ENCODE peak calls at places on chromosomes 3 and 15, in nine cellular contexts. One of them, this sample, is unnamed.
A peak's percentile ranks its signal among the peaks of the same experiment; 100 is the strongest.

GRCh38 chr3:9218514-9218846 is 31.0 kb downstream of the SRGAP3 start:
- DNase-seq in pulmonary artery endothelial cell: no peak
- DNase-seq in anterior cingulate cortex: no peak
- DNase-seq in mucosa of gallbladder: no peak
- DNase-seq in HTR-8/SVneo: no peak
- DNase-seq in AG09319: no peak
- DNase-seq in activated CD4-positive, alpha-beta T cell treated with anti-CD3 and anti-CD28 coated beads, Interleukin-2, amount 50 U/mL, for 4 hours: no peak
- DNase-seq in AG08395: no peak
- DNase-seq in OCI-LY7: no peak
- DNase-seq in this sample: no peak

GRCh38 chr15:71691322-71691699 is 119.0 kb upstream of the NR2E3 start:
- DNase-seq in OCI-LY7: no peak
- DNase-seq in HTR-8/SVneo: no peak
- DNase-seq in AG09319: no peak
- DNase-seq in activated CD4-positive, alpha-beta T cell treated with anti-CD3 and anti-CD28 coated beads, Interleukin-2, amount 50 U/mL, for 4 hours: no peak
- DNase-seq in anterior cingulate cortex: no peak
- DNase-seq in AG08395: no peak
- DNase-seq in mucosa of gallbladder: no peak
- DNase-seq in pulmonary artery endothelial cell: no peak
- DNase-seq in this sample: no peak

GRCh38 chr3:109265300-109265699 is 51.0 kb downstream of the DPPA2 start:
- DNase-seq in AG09319: no peak
- DNase-seq in activated CD4-positive, alpha-beta T cell treated with anti-CD3 and anti-CD28 coated beads, Interleukin-2, amount 50 U/mL, for 4 hours: no peak
- DNase-seq in AG08395: no peak
- DNase-seq in pulmonary artery endothelial cell: no peak
- DNase-seq in mucosa of gallbladder: no peak
- DNase-seq in anterior cingulate cortex: no peak
- DNase-seq in HTR-8/SVneo: no peak
- DNase-seq in OCI-LY7: no peak
- DNase-seq in this sample: peak; percentile 25

GRCh38 chr15:73560501-73561117 is 72.6 kb downstream of the NPTN start:
- DNase-seq in anterior cingulate cortex: no peak
- DNase-seq in AG09319: peak; percentile 32
- DNase-seq in activated CD4-positive, alpha-beta T cell treated with anti-CD3 and anti-CD28 coated beads, Interleukin-2, amount 50 U/mL, for 4 hours: no peak
- DNase-seq in mucosa of gallbladder: peak; percentile 27
- DNase-seq in AG08395: peak; percentile 26
- DNase-seq in OCI-LY7: peak; percentile 68
- DNase-seq in pulmonary artery endothelial cell: peak; percentile 47
- DNase-seq in HTR-8/SVneo: peak; percentile 15
- DNase-seq in this sample: peak; percentile 86

GRCh38 chr3:194608981-194609380 is 24.2 kb downstream of the TMEM44 start:
- DNase-seq in mucosa of gallbladder: no peak
- DNase-seq in OCI-LY7: no peak
- DNase-seq in pulmonary artery endothelial cell: no peak
- DNase-seq in AG09319: no peak
- DNase-seq in activated CD4-positive, alpha-beta T cell treated with anti-CD3 and anti-CD28 coated beads, Interleukin-2, amount 50 U/mL, for 4 hours: no peak
- DNase-seq in anterior cingulate cortex: no peak
- DNase-seq in HTR-8/SVneo: no peak
- DNase-seq in AG08395: no peak
- DNase-seq in this sample: no peak

GRCh38 chr3:136042608-136043221 is 77.2 kb downstream of the PPP2R3A start:
- DNase-seq in anterior cingulate cortex: no peak
- DNase-seq in pulmonary artery endothelial cell: peak; percentile 8
- DNase-seq in OCI-LY7: peak; percentile 52
- DNase-seq in HTR-8/SVneo: peak; percentile 49
- DNase-seq in AG09319: peak; percentile 24
- DNase-seq in activated CD4-positive, alpha-beta T cell treated with anti-CD3 and anti-CD28 coated beads, Interleukin-2, amount 50 U/mL, for 4 hours: no peak
- DNase-seq in AG08395: peak; percentile 62
- DNase-seq in mucosa of gallbladder: no peak
- DNase-seq in this sample: peak; percentile 68

GRCh38 chr3:147930417-147930816 is 521.3 kb downstream of the ZIC1 start:
- DNase-seq in AG09319: no peak
- DNase-seq in activated CD4-positive, alpha-beta T cell treated with anti-CD3 and anti-CD28 coated beads, Interleukin-2, amount 50 U/mL, for 4 hours: no peak
- DNase-seq in anterior cingulate cortex: no peak
- DNase-seq in OCI-LY7: no peak
- DNase-seq in AG08395: peak; percentile 31
- DNase-seq in pulmonary artery endothelial cell: peak; percentile 20
- DNase-seq in mucosa of gallbladder: no peak
- DNase-seq in HTR-8/SVneo: no peak
- DNase-seq in this sample: no peak

GRCh38 chr3:133535971-133536634 is 37.4 kb upstream of the CDV3 start:
- DNase-seq in anterior cingulate cortex: no peak
- DNase-seq in mucosa of gallbladder: no peak
- DNase-seq in OCI-LY7: no peak
- DNase-seq in HTR-8/SVneo: peak; percentile 49
- DNase-seq in AG09319: peak; percentile 77
- DNase-seq in activated CD4-positive, alpha-beta T cell treated with anti-CD3 and anti-CD28 coated beads, Interleukin-2, amount 50 U/mL, for 4 hours: no peak
- DNase-seq in pulmonary artery endothelial cell: peak; percentile 49
- DNase-seq in AG08395: peak; percentile 86
- DNase-seq in this sample: peak; percentile 74

GRCh38 chr3:149247025-149247710 is 25.5 kb upstream of the CP start:
- DNase-seq in AG09319: no peak
- DNase-seq in AG08395: peak; percentile 21
- DNase-seq in pulmonary artery endothelial cell: no peak
- DNase-seq in HTR-8/SVneo: no peak
- DNase-seq in mucosa of gallbladder: no peak
- DNase-seq in activated CD4-positive, alpha-beta T cell treated with anti-CD3 and anti-CD28 coated beads, Interleukin-2, amount 50 U/mL, for 4 hours: no peak
- DNase-seq in OCI-LY7: peak; percentile 11
- DNase-seq in anterior cingulate cortex: no peak
- DNase-seq in this sample: no peak

GRCh38 chr3:158801696-158802398 is at the start of gene MFSD1:
- DNase-seq in OCI-LY7: peak; percentile 91
- DNase-seq in AG09319: peak; percentile 76
- DNase-seq in activated CD4-positive, alpha-beta T cell treated with anti-CD3 and anti-CD28 coated beads, Interleukin-2, amount 50 U/mL, for 4 hours: peak; percentile 75
- DNase-seq in AG08395: peak; percentile 96
- DNase-seq in pulmonary artery endothelial cell: peak; percentile 51
- DNase-seq in anterior cingulate cortex: peak; percentile 86
- DNase-seq in mucosa of gallbladder: peak; percentile 96
- DNase-seq in HTR-8/SVneo: peak; percentile 86
- DNase-seq in this sample: peak; percentile 92

GRCh38 chr3:42735609-42736008 is 33.0 kb upstream of the HHATL start:
- DNase-seq in AG09319: no peak
- DNase-seq in HTR-8/SVneo: no peak
- DNase-seq in OCI-LY7: no peak
- DNase-seq in anterior cingulate cortex: no peak
- DNase-seq in activated CD4-positive, alpha-beta T cell treated with anti-CD3 and anti-CD28 coated beads, Interleukin-2, amount 50 U/mL, for 4 hours: no peak
- DNase-seq in mucosa of gallbladder: no peak
- DNase-seq in pulmonary artery endothelial cell: no peak
- DNase-seq in AG08395: no peak
- DNase-seq in this sample: no peak

GRCh38 chr3:151345854-151346253 is 16.5 kb upstream of the P2RY13 start:
- DNase-seq in HTR-8/SVneo: peak; percentile 9
- DNase-seq in pulmonary artery endothelial cell: no peak
- DNase-seq in AG09319: peak; percentile 20
- DNase-seq in OCI-LY7: no peak
- DNase-seq in mucosa of gallbladder: peak; percentile 12
- DNase-seq in activated CD4-positive, alpha-beta T cell treated with anti-CD3 and anti-CD28 coated beads, Interleukin-2, amount 50 U/mL, for 4 hours: no peak
- DNase-seq in anterior cingulate cortex: no peak
- DNase-seq in AG08395: peak; percentile 54
- DNase-seq in this sample: no peak

GRCh38 chr3:187919535-187919934 is 174.3 kb upstream of the BCL6 start:
- DNase-seq in anterior cingulate cortex: no peak
- DNase-seq in OCI-LY7: peak; percentile 80
- DNase-seq in AG08395: no peak
- DNase-seq in HTR-8/SVneo: no peak
- DNase-seq in activated CD4-positive, alpha-beta T cell treated with anti-CD3 and anti-CD28 coated beads, Interleukin-2, amount 50 U/mL, for 4 hours: no peak
- DNase-seq in pulmonary artery endothelial cell: no peak
- DNase-seq in mucosa of gallbladder: no peak
- DNase-seq in AG09319: no peak
- DNase-seq in this sample: no peak

GRCh38 chr3:105899528-105899927 is 30.7 kb upstream of the CBLB start:
- DNase-seq in AG09319: no peak
- DNase-seq in OCI-LY7: no peak
- DNase-seq in mucosa of gallbladder: no peak
- DNase-seq in anterior cingulate cortex: no peak
- DNase-seq in HTR-8/SVneo: peak; percentile 48
- DNase-seq in pulmonary artery endothelial cell: no peak
- DNase-seq in AG08395: peak; percentile 54
- DNase-seq in activated CD4-positive, alpha-beta T cell treated with anti-CD3 and anti-CD28 coated beads, Interleukin-2, amount 50 U/mL, for 4 hours: no peak
- DNase-seq in this sample: no peak

GRCh38 chr3:5258526-5258925 is 71.0 kb downstream of the EDEM1 start:
- DNase-seq in AG09319: no peak
- DNase-seq in pulmonary artery endothelial cell: no peak
- DNase-seq in activated CD4-positive, alpha-beta T cell treated with anti-CD3 and anti-CD28 coated beads, Interleukin-2, amount 50 U/mL, for 4 hours: no peak
- DNase-seq in HTR-8/SVneo: no peak
- DNase-seq in mucosa of gallbladder: no peak
- DNase-seq in AG08395: no peak
- DNase-seq in anterior cingulate cortex: no peak
- DNase-seq in OCI-LY7: no peak
- DNase-seq in this sample: no peak

GRCh38 chr3:61682671-61683408 is 121.5 kb downstream of the PTPRG start:
- DNase-seq in OCI-LY7: no peak
- DNase-seq in pulmonary artery endothelial cell: no peak
- DNase-seq in AG08395: peak; percentile 68
- DNase-seq in mucosa of gallbladder: no peak
- DNase-seq in HTR-8/SVneo: no peak
- DNase-seq in activated CD4-positive, alpha-beta T cell treated with anti-CD3 and anti-CD28 coated beads, Interleukin-2, amount 50 U/mL, for 4 hours: no peak
- DNase-seq in anterior cingulate cortex: no peak
- DNase-seq in AG09319: peak; percentile 86
- DNase-seq in this sample: no peak

GRCh38 chr3:193776626-193777025 is 183.6 kb downstream of the OPA1 start:
- DNase-seq in mucosa of gallbladder: no peak
- DNase-seq in AG09319: no peak
- DNase-seq in anterior cingulate cortex: no peak
- DNase-seq in OCI-LY7: peak; percentile 74
- DNase-seq in HTR-8/SVneo: no peak
- DNase-seq in AG08395: no peak
- DNase-seq in pulmonary artery endothelial cell: no peak
- DNase-seq in activated CD4-positive, alpha-beta T cell treated with anti-CD3 and anti-CD28 coated beads, Interleukin-2, amount 50 U/mL, for 4 hours: no peak
- DNase-seq in this sample: no peak

GRCh38 chr3:15601046-15601398 is 347 bp downstream of the HACL1 start:
- DNase-seq in anterior cingulate cortex: no peak
- DNase-seq in mucosa of gallbladder: no peak
- DNase-seq in activated CD4-positive, alpha-beta T cell treated with anti-CD3 and anti-CD28 coated beads, Interleukin-2, amount 50 U/mL, for 4 hours: no peak
- DNase-seq in OCI-LY7: no peak
- DNase-seq in AG08395: peak; percentile 16
- DNase-seq in AG09319: no peak
- DNase-seq in pulmonary artery endothelial cell: no peak
- DNase-seq in HTR-8/SVneo: no peak
- DNase-seq in this sample: no peak

GRCh38 chr3:32262201-32262600 is 23.7 kb downstream of the CMTM8 start:
- DNase-seq in OCI-LY7: no peak
- DNase-seq in anterior cingulate cortex: no peak
- DNase-seq in mucosa of gallbladder: no peak
- DNase-seq in AG08395: no peak
- DNase-seq in HTR-8/SVneo: no peak
- DNase-seq in AG09319: no peak
- DNase-seq in activated CD4-positive, alpha-beta T cell treated with anti-CD3 and anti-CD28 coated beads, Interleukin-2, amount 50 U/mL, for 4 hours: no peak
- DNase-seq in pulmonary artery endothelial cell: no peak
- DNase-seq in this sample: no peak

GRCh38 chr3:14864131-14864530 is 45.4 kb downstream of the FGD5 start:
- DNase-seq in pulmonary artery endothelial cell: no peak
- DNase-seq in anterior cingulate cortex: no peak
- DNase-seq in mucosa of gallbladder: no peak
- DNase-seq in HTR-8/SVneo: no peak
- DNase-seq in activated CD4-positive, alpha-beta T cell treated with anti-CD3 and anti-CD28 coated beads, Interleukin-2, amount 50 U/mL, for 4 hours: no peak
- DNase-seq in AG08395: no peak
- DNase-seq in OCI-LY7: no peak
- DNase-seq in AG09319: no peak
- DNase-seq in this sample: no peak

GRCh38 chr3:129942296-129942695 is 32.2 kb upstream of the TRH start:
- DNase-seq in OCI-LY7: peak; percentile 68
- DNase-seq in pulmonary artery endothelial cell: peak; percentile 8
- DNase-seq in anterior cingulate cortex: peak; percentile 26
- DNase-seq in HTR-8/SVneo: peak; percentile 76
- DNase-seq in AG08395: peak; percentile 83
- DNase-seq in AG09319: peak; percentile 11
- DNase-seq in activated CD4-positive, alpha-beta T cell treated with anti-CD3 and anti-CD28 coated beads, Interleukin-2, amount 50 U/mL, for 4 hours: no peak
- DNase-seq in mucosa of gallbladder: peak; percentile 58
- DNase-seq in this sample: peak; percentile 75

GRCh38 chr3:102177075-102177755 is 257.6 kb upstream of the ZPLD1 start:
- DNase-seq in OCI-LY7: no peak
- DNase-seq in pulmonary artery endothelial cell: no peak
- DNase-seq in HTR-8/SVneo: no peak
- DNase-seq in AG09319: no peak
- DNase-seq in anterior cingulate cortex: no peak
- DNase-seq in activated CD4-positive, alpha-beta T cell treated with anti-CD3 and anti-CD28 coated beads, Interleukin-2, amount 50 U/mL, for 4 hours: no peak
- DNase-seq in AG08395: no peak
- DNase-seq in mucosa of gallbladder: no peak
- DNase-seq in this sample: no peak

GRCh38 chr15:67043939-67044771 is 21.2 kb upstream of the SMAD3 start:
- DNase-seq in AG09319: no peak
- DNase-seq in HTR-8/SVneo: peak; percentile 63
- DNase-seq in activated CD4-positive, alpha-beta T cell treated with anti-CD3 and anti-CD28 coated beads, Interleukin-2, amount 50 U/mL, for 4 hours: no peak
- DNase-seq in AG08395: peak; percentile 76
- DNase-seq in mucosa of gallbladder: no peak
- DNase-seq in OCI-LY7: no peak
- DNase-seq in anterior cingulate cortex: no peak
- DNase-seq in pulmonary artery endothelial cell: no peak
- DNase-seq in this sample: peak; percentile 65

GRCh38 chr15:51227967-51228783 is 110.2 kb downstream of the CYP19A1 start:
- DNase-seq in AG09319: peak; percentile 81
- DNase-seq in mucosa of gallbladder: no peak
- DNase-seq in OCI-LY7: no peak
- DNase-seq in AG08395: peak; percentile 93
- DNase-seq in activated CD4-positive, alpha-beta T cell treated with anti-CD3 and anti-CD28 coated beads, Interleukin-2, amount 50 U/mL, for 4 hours: no peak
- DNase-seq in pulmonary artery endothelial cell: peak; percentile 7
- DNase-seq in HTR-8/SVneo: peak; percentile 43
- DNase-seq in anterior cingulate cortex: no peak
- DNase-seq in this sample: peak; percentile 15

GRCh38 chr3:2110597-2111117 is 12.0 kb downstream of the CNTN4 start:
- DNase-seq in AG08395: no peak
- DNase-seq in activated CD4-positive, alpha-beta T cell treated with anti-CD3 and anti-CD28 coated beads, Interleukin-2, amount 50 U/mL, for 4 hours: no peak
- DNase-seq in HTR-8/SVneo: no peak
- DNase-seq in pulmonary artery endothelial cell: no peak
- DNase-seq in anterior cingulate cortex: no peak
- DNase-seq in mucosa of gallbladder: no peak
- DNase-seq in OCI-LY7: no peak
- DNase-seq in AG09319: no peak
- DNase-seq in this sample: no peak

GRCh38 chr15:52378746-52379394 is 83.3 kb upstream of the MYO5C start:
- DNase-seq in activated CD4-positive, alpha-beta T cell treated with anti-CD3 and anti-CD28 coated beads, Interleukin-2, amount 50 U/mL, for 4 hours: no peak
- DNase-seq in pulmonary artery endothelial cell: no peak
- DNase-seq in mucosa of gallbladder: no peak
- DNase-seq in anterior cingulate cortex: no peak
- DNase-seq in AG09319: no peak
- DNase-seq in OCI-LY7: no peak
- DNase-seq in AG08395: no peak
- DNase-seq in HTR-8/SVneo: no peak
- DNase-seq in this sample: no peak

GRCh38 chr3:168618827-168619226 is 523.1 kb upstream of the GOLIM4 start:
- DNase-seq in activated CD4-positive, alpha-beta T cell treated with anti-CD3 and anti-CD28 coated beads, Interleukin-2, amount 50 U/mL, for 4 hours: no peak
- DNase-seq in pulmonary artery endothelial cell: no peak
- DNase-seq in AG09319: no peak
- DNase-seq in AG08395: no peak
- DNase-seq in OCI-LY7: no peak
- DNase-seq in anterior cingulate cortex: no peak
- DNase-seq in HTR-8/SVneo: no peak
- DNase-seq in mucosa of gallbladder: no peak
- DNase-seq in this sample: no peak